ENCODE peak calls at places on chromosomes 3 and 15, in ten cellular contexts. F is A549, V is ovary, Z is sigmoid colon, B is HepG2, A is esophagus muscularis mucosa, T is H1, W is suprapubic skin, S is transverse colon, E is GM12878. R is an unnamed sample.
A peak's percentile ranks its signal among the peaks of the same experiment; 100 is the strongest.

GRCh38 chr3:128864351-128864811 is 15.0 kb upstream of the ACAD9 start:
- DNase-seq in B (no peak), S (no peak), F (no peak), Z (no peak), E (no peak), A (no peak), V (no peak), W (no peak), T (no peak), R (no peak)

GRCh38 chr15:31393441-31394091 is 66.9 kb downstream of the KLF13 start:
- DNase-seq in V (peak; percentile 45), S (no peak), F (no peak), W (no peak), T (no peak), Z (peak; percentile 68), E (no peak), B (no peak), A (peak; percentile 89), R (no peak)

GRCh38 chr3:107734317-107734716 is 211.6 kb downstream of the BBX start:
- DNase-seq in B (no peak), E (no peak), S (no peak), F (no peak), V (no peak), A (no peak), Z (no peak), W (no peak), T (no peak), R (no peak)

GRCh38 chr3:188801393-188801792 is 370.4 kb upstream of the TPRG1 start:
- DNase-seq in Z (no peak), E (no peak), A (no peak), V (no peak), F (no peak), S (no peak), W (no peak), B (no peak), T (no peak), R (no peak)

GRCh38 chr3:65356331-65357286 is 668.8 kb upstream of the ADAMTS9 start:
- DNase-seq in S (peak; percentile 10), T (no peak), A (no peak), E (no peak), B (no peak), Z (no peak), V (peak; percentile 42), W (no peak), F (no peak), R (no peak)

GRCh38 chr3:159989973-159990846 is 1.6 kb downstream of the IL12A start:
- DNase-seq in F (no peak), V (no peak), A (peak; percentile 86), Z (no peak), B (no peak), T (no peak), W (no peak), S (no peak), E (no peak), R (no peak)

GRCh38 chr15:90126457-90127435 is 24.5 kb upstream of the IDH2 start:
- DNase-seq in S (no peak), T (no peak), Z (peak; percentile 63), A (no peak), E (no peak), V (no peak), W (no peak), B (peak; percentile 64), F (peak; percentile 50), R (peak; percentile 70)

GRCh38 chr3:13947912-13948311 is 68.0 kb upstream of the WNT7A start:
- DNase-seq in F (no peak), Z (no peak), A (no peak), T (no peak), E (no peak), S (no peak), B (no peak), V (no peak), W (no peak), R (no peak)

GRCh38 chr3:195195321-195196209 is 75.4 kb downstream of the XXYLT1 start:
- DNase-seq in B (no peak), A (no peak), Z (peak; percentile 65), W (no peak), V (no peak), S (no peak), F (no peak), E (no peak), T (peak; percentile 31), R (no peak)

GRCh38 chr3:149342413-149343340 is 9.2 kb upstream of the TM4SF18 start:
- DNase-seq in F (no peak), T (no peak), A (no peak), B (no peak), S (no peak), W (no peak), Z (no peak), E (no peak), V (no peak), R (no peak)

GRCh38 chr3:39519554-39519953 is 52.1 kb downstream of the MOBP start:
- DNase-seq in S (no peak), T (no peak), A (no peak), V (no peak), W (no peak), Z (no peak), F (no peak), E (no peak), B (no peak), R (no peak)

GRCh38 chr3:14876942-14877341 is 58.2 kb downstream of the FGD5 start:
- DNase-seq in E (no peak), T (no peak), F (peak; percentile 76), W (peak; percentile 84), A (no peak), Z (peak; percentile 64), B (no peak), V (peak; percentile 41), S (peak; percentile 87), R (peak; percentile 81)

GRCh38 chr15:85485956-85486567 is 105.7 kb downstream of the AKAP13 start:
- DNase-seq in T (no peak), F (peak; percentile 84), Z (no peak), S (peak; percentile 59), E (peak; percentile 59), V (no peak), W (no peak), A (no peak), B (peak; percentile 75), R (peak; percentile 53)

GRCh38 chr3:79602385-79602784 is 165.4 kb downstream of the ROBO1 start:
- DNase-seq in F (no peak), A (no peak), W (no peak), V (no peak), B (no peak), S (no peak), T (no peak), Z (no peak), E (no peak), R (no peak)
- TF ChIP-seq EP300 in F (no peak), A (no peak), W (no peak), V (no peak), B (no peak), S (no peak), T (no peak), Z (no peak), E (no peak), R (no peak)

GRCh38 chr3:108736821-108737220 is 20.4 kb downstream of the RETNLB start:
- DNase-seq in B (no peak), W (no peak), A (no peak), Z (no peak), T (no peak), E (no peak), V (no peak), S (no peak), F (no peak), R (no peak)
- TF ChIP-seq EP300 in B (no peak), W (no peak), A (no peak), Z (no peak), T (no peak), E (no peak), V (no peak), S (no peak), F (no peak), R (no peak)

GRCh38 chr3:135145581-135145980 is 350.5 kb downstream of the EPHB1 start:
- DNase-seq in W (no peak), B (no peak), S (no peak), F (no peak), A (no peak), E (no peak), V (no peak), Z (no peak), T (no peak), R (no peak)
- TF ChIP-seq EP300 in W (no peak), B (no peak), S (no peak), F (no peak), A (no peak), E (no peak), V (no peak), Z (no peak), T (no peak), R (no peak)

DNA sequence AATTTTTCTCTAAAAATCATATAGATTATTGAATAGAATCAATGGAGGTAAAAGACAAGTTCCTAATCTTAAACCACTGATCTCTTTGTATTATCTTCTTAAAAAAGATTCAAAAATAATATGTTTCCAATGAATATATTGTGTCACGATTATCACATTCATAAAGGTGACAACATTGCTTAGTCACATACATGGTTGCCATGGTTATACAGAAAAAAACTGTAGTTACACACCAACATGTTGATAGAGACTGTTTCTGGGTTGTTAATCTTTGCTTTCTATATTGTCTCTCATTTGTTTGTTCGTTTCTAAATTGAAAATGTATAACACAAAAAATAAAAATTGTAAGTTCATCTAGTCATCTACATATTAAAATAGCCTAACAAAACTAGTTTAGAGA is 376.0 kb upstream of the ALCAM start:
- DNase-seq in F (no peak), T (no peak), B (no peak), E (no peak), S (no peak), A (no peak), W (no peak), Z (no peak), V (no peak), R (no peak)
- TF ChIP-seq EP300 in F (no peak), T (no peak), B (no peak), E (no peak), S (no peak), A (no peak), W (no peak), Z (no peak), V (no peak), R (no peak)

DNA sequence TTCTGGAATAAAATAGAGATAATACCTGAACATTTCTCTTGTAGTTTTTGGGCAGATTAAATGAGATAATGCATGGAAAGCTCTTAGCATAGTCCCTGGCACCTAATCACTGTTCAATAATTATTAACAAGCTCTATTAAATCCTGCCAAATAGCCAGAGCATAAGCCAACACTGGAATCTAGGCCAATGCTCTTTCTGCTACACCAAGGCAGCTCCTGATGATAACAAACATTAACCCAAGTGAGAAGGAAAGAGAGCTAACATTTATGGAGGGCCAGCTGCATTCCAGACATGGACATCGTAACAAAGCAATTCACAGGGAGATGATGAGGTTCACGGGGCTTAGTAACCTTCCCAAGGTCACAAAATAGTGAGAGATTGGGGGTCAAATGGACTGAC is 23.3 kb downstream of the LARP6 start:
- DNase-seq in W (no peak), A (no peak), V (no peak), Z (no peak), S (no peak), E (no peak), F (no peak), T (no peak), B (no peak), R (peak; percentile 41)
- TF ChIP-seq EP300 in W (no peak), A (no peak), V (no peak), Z (no peak), S (no peak), E (no peak), F (no peak), T (no peak), B (no peak), R (no peak)